ENCODE peak calls at places on chromosomes 3 and 15, in seven cellular contexts. I is adrenal gland, F is dorsolateral prefrontal cortex, A is activated B cell treated with CpG ODN at 0.5 μM for 24 hours, L is lower lobe of right lung, N is SK-MEL-5, C is GM23248. O is an unnamed sample.

GRCh38 chr3:65742914-65743313 is 295.8 kb downstream of the MAGI1 start:
- DNase-seq in I (no peak), F (no peak), A (no peak), L (no peak), N (no peak), C (peak), O (no peak)

GRCh38 chr3:120182613-120183524 is 88.6 kb upstream of the GSK3B start:
- DNase-seq in I (peak), F (no peak), A (no peak), L (no peak), N (peak), C (peak), O (no peak)

GRCh38 chr3:145024700-145025099 is 1053.1 kb downstream of the DIPK2A start:
- DNase-seq in I (no peak), F (no peak), A (no peak), L (no peak), N (no peak), C (no peak), O (no peak)

GRCh38 chr3:183959214-183959613 is 58.5 kb downstream of the ABCC5 start:
- DNase-seq in I (no peak), F (no peak), A (no peak), L (no peak), N (no peak), C (no peak), O (no peak)

GRCh38 chr15:82933576-82933975 is 18.9 kb downstream of the HOMER2 start:
- DNase-seq in I (no peak), F (no peak), A (no peak), L (no peak), N (no peak), C (peak), O (no peak)

GRCh38 chr3:149299938-149300791 is 33.3 kb downstream of the TM4SF18 start:
- DNase-seq in I (peak), F (no peak), A (no peak), L (no peak), N (peak), C (peak), O (no peak)

GRCh38 chr3:15527031-15527459 is 5.5 kb upstream of the COLQ start:
- DNase-seq in I (peak), F (no peak), A (no peak), L (no peak), N (peak), C (no peak), O (no peak)

GRCh38 chr3:163056874-163057497 is 1560.4 kb downstream of the OTOL1 start:
- DNase-seq in I (peak), F (no peak), A (no peak), L (no peak), N (peak), C (peak), O (peak)

GRCh38 chr3:80643421-80643820 is 875.6 kb upstream of the ROBO1 start:
- DNase-seq in I (no peak), F (no peak), A (no peak), L (no peak), N (no peak), C (no peak), O (no peak)

GRCh38 chr3:25508901-25509300 is 80.8 kb downstream of the RARB start:
- DNase-seq in I (no peak), F (no peak), A (no peak), L (no peak), N (no peak), C (peak), O (no peak)

GRCh38 chr15:51341366-51342248 is at the start of gene GLDN:
- DNase-seq in I (no peak), F (peak), A (no peak), L (peak), N (no peak), C (peak), O (peak)

GRCh38 chr15:58070801-58071418 is 5.4 kb upstream of the ALDH1A2 start:
- DNase-seq in I (peak), F (peak), A (no peak), L (peak), N (peak), C (peak), O (peak)

GRCh38 chr15:32134777-32135307 is 104.5 kb downstream of the CHRNA7 start:
- DNase-seq in I (no peak), F (no peak), A (no peak), L (no peak), N (no peak), C (no peak), O (no peak)

GRCh38 chr15:33618300-33618699 is 307.5 kb downstream of the RYR3 start:
- DNase-seq in I (no peak), F (no peak), A (no peak), L (no peak), N (no peak), C (no peak), O (no peak)

GRCh38 chr15:45187578-45187893 is 230 bp downstream of the SHF start:
- DNase-seq in I (no peak), F (no peak), A (no peak), L (no peak), N (no peak), C (no peak), O (no peak)

GRCh38 chr3:18445421-18446066 is 20.4 kb upstream of the SATB1 start:
- DNase-seq in I (no peak), F (no peak), A (no peak), L (no peak), N (no peak), C (no peak), O (no peak)

GRCh38 chr3:25471081-25471768 is 43.2 kb downstream of the RARB start:
- DNase-seq in I (no peak), F (no peak), A (no peak), L (no peak), N (no peak), C (no peak), O (no peak)

GRCh38 chr3:170440346-170440745 is 21.7 kb downstream of the CLDN11 start:
- DNase-seq in I (no peak), F (no peak), A (no peak), L (no peak), N (no peak), C (peak), O (no peak)

GRCh38 chr3:53074761-53075742 is 29.2 kb upstream of the SFMBT1 start:
- DNase-seq in I (no peak), F (no peak), A (no peak), L (no peak), N (no peak), C (no peak), O (no peak)

GRCh38 chr3:50319872-50320625 is 2.5 kb downstream of the HYAL2 start:
- DNase-seq in I (no peak), F (no peak), A (no peak), L (no peak), N (no peak), C (no peak), O (no peak)

GRCh38 chr15:66573719-66574641 is 8.2 kb upstream of the LCTL start:
- DNase-seq in I (no peak), F (no peak), A (no peak), L (no peak), N (no peak), C (peak), O (no peak)

GRCh38 chr3:101903426-101903825 is 54.1 kb downstream of the NFKBIZ start:
- DNase-seq in I (no peak), F (no peak), A (no peak), L (no peak), N (no peak), C (peak), O (no peak)

GRCh38 chr15:55221090-55222011 is 24.6 kb upstream of the RSL24D1 start:
- DNase-seq in I (peak), F (no peak), A (no peak), L (no peak), N (peak), C (peak), O (no peak)

GRCh38 chr3:63912768-63913588 is 795 bp upstream of the SCAANT1 start:
- DNase-seq in I (peak), F (no peak), A (peak), L (peak), N (peak), C (peak), O (no peak)

GRCh38 chr3:131717493-131717892 is 214.7 kb upstream of the MRPL3 start:
- DNase-seq in I (no peak), F (no peak), A (no peak), L (no peak), N (no peak), C (no peak), O (no peak)

GRCh38 chr3:16309558-16309957 is 44.5 kb downstream of the OXNAD1 start:
- DNase-seq in I (no peak), F (no peak), A (no peak), L (no peak), N (peak), C (peak), O (no peak)

GRCh38 chr15:40344631-40345120 is 3.9 kb upstream of the CCDC9B start:
- DNase-seq in I (peak), F (no peak), A (peak), L (peak), N (peak), C (peak), O (peak)

GRCh38 chr3:187744169-187745151 is 808 bp downstream of the BCL6 start:
- DNase-seq in I (peak), F (no peak), A (peak), L (peak), N (peak), C (peak), O (peak)

GRCh38 chr15:45326280-45326679 is 52.1 kb downstream of the GATM start:
- DNase-seq in I (no peak), F (no peak), A (no peak), L (no peak), N (peak), C (no peak), O (no peak)

GRCh38 chr3:11847607-11848006 is 922 bp upstream of the TAMM41 start:
- DNase-seq in I (no peak), F (no peak), A (no peak), L (no peak), N (no peak), C (peak), O (no peak)